ENCODE peak calls at places on chromosome 14, in eight cellular contexts. A is heart right ventricle; C is Peyer's patch; B is body of pancreas; H is CD4-positive, CD25-positive, alpha-beta regulatory T cell; E is astrocyte; T is thoracic aorta; U is upper lobe of right lung. F is an unnamed sample.

GRCh38 chr14:21087294-21088091 is 11.0 kb downstream of the ZNF219 start:
- DNase-seq in E (peak; percentile 93), B (no peak), C (no peak), T (no peak), U (no peak), A (no peak), H (peak; percentile 77), F (no peak)

GRCh38 chr14:94079891-94080605 is 954 bp downstream of the DDX24 start:
- DNase-seq in H (no peak), E (peak; percentile 44), U (no peak), T (no peak), C (no peak), A (no peak), B (no peak), F (no peak)

GRCh38 chr14:52272375-52272774 is 4.9 kb downstream of the PTGDR start:
- DNase-seq in B (no peak), C (no peak), E (no peak), U (no peak), H (no peak), A (no peak), T (no peak), F (no peak)

GRCh38 chr14:68942281-68943035 is 36.6 kb downstream of the ACTN1 start:
- DNase-seq in H (no peak), B (no peak), A (no peak), U (no peak), T (no peak), E (no peak), C (no peak), F (no peak)

GRCh38 chr14:58297412-58297761 is 968 bp upstream of the ARID4A start:
- DNase-seq in T (no peak), H (no peak), C (no peak), B (no peak), U (peak; percentile 66), A (no peak), E (peak; percentile 35), F (no peak)

GRCh38 chr14:91980157-91980556 is 32.7 kb upstream of the FBLN5 start:
- DNase-seq in E (peak; percentile 96), H (no peak), U (no peak), T (no peak), A (no peak), C (no peak), B (no peak), F (no peak)

GRCh38 chr14:91029451-91030217 is 30.8 kb downstream of the RPS6KA5 start:
- DNase-seq in T (no peak), E (no peak), B (no peak), H (no peak), A (no peak), U (no peak), C (no peak), F (no peak)

GRCh38 chr14:88189040-88189839 is 133.8 kb downstream of the KCNK10 start:
- DNase-seq in U (no peak), A (peak; percentile 78), T (peak; percentile 16), E (peak; percentile 68), C (no peak), B (peak; percentile 94), H (peak; percentile 14), F (peak; percentile 74)

GRCh38 chr14:97453991-97454390 is 656.8 kb downstream of the VRK1 start:
- DNase-seq in T (no peak), U (no peak), E (no peak), A (no peak), C (no peak), H (no peak), B (no peak), F (no peak)

DNA sequence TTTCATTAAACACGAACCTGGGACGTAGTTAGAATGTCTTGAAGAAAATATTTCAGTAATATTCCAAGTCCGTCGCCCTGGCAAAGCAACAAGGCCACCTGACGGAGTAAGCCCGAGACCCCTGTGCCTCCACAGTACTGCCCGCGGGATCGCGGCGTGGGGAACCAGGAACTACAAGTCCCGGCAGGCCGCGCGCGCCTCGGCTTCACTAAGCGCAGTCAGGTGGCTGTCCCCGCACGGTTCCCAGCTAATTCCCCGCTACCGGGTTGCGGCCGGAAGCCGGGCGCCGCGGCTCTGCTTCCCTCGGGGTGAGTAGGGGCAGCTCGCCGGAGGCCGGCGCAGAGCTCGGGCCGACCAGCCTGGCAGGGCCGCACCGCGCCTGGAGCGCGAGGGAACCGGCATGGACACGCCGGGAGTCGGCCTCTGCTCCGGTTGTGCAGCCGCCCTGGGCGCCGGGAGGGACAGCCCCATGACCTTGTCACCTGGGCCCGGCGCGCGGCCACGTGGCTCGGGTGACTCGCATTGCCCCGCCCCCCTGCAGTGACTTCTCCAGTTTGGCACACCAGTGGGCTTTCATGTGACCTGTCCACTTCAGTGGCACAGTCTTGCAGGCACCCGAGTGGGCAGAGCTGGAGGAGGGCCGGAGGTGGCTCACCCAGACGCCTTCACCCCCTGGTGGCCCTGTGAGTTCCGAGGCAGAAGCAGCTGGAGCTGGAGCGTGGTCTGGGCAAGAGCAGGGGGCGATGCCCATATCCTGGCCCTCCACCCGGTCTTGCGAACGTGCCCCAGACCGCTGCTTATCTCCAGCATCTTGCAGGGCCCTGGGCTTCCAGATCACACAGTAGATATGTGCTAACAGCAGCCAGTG is at the start of gene ADCK1:
- DNase-seq in T (peak; percentile 83), A (peak; percentile 91), H (peak; percentile 75), B (peak; percentile 90), U (peak; percentile 97), E (peak; percentile 64), C (peak; percentile 94), F (peak; percentile 98)
- H3K27ac ChIP-seq in T (peak within 1 kb of the TSS; percentile 84), A (peak within 1 kb of the TSS; percentile 90), H (peak within 1 kb of the TSS; percentile 82), B (peak within 1 kb of the TSS; percentile 77), U (peak within 1 kb of the TSS; percentile 89), E (peak within 1 kb of the TSS; percentile 57), C (peak within 1 kb of the TSS; percentile 81), F (peak within 1 kb of the TSS; percentile 93)

DNA sequence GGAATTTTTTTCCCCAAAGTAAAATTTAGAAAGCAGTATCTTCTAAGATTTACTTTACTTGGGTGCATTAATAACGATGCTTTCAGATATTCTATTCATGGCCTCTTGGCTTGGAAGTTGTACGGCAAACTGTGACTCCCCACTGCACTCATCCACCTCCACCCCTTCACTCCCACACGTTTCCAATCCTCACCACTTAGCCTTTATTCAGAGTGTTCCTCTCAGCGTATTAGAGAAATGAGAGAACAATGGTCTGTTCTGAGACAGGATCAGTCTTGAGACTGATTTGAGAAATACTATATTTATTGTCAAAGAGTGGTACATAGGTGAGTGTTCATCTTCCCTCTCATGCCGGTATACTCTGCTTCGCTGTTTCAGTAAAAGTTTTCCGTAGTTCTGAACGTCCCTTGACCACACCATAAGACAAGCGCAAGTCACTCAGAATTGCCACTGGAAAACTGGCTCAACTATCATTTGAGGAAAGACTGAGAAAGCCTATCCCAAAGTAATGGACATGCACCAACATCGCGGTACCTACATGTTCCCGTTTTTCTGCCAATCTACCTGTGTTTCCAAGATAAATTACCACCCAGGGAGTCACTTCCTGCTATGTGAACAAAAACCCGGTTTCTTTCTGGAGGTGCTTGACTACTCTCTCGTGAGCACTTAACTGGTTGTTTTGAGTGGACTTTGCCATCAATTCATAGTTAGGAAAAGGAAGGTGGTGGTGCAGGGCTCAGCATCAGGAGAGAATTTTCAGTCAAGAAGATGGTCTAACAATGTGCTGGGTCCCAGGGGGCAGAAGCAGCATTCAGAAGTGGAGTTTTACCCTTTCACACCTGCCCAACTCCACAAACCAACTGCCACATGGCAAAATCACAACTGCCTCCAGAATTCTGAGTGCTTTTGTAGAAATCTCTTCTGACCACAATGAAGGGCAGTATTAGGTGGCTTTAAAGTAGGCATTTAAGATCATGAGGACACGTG is 1.5 kb downstream of the EGLN3 start:
- DNase-seq in B (no peak), H (no peak), E (no peak), A (no peak), C (no peak), T (no peak), U (no peak), F (no peak)
- H3K27me3 ChIP-seq in B (no peaks in the 10 kb centered on the region), H (peaks cover 14% of the 10 kb centered on the region), E (peaks cover 30% of the 10 kb centered on the region), A (peaks cover 53% of the 10 kb centered on the region), C (no peaks in the 10 kb centered on the region), T (no peaks in the 10 kb centered on the region), U (peaks cover 22% of the 10 kb centered on the region), F (no peaks in the 10 kb centered on the region)

DNA sequence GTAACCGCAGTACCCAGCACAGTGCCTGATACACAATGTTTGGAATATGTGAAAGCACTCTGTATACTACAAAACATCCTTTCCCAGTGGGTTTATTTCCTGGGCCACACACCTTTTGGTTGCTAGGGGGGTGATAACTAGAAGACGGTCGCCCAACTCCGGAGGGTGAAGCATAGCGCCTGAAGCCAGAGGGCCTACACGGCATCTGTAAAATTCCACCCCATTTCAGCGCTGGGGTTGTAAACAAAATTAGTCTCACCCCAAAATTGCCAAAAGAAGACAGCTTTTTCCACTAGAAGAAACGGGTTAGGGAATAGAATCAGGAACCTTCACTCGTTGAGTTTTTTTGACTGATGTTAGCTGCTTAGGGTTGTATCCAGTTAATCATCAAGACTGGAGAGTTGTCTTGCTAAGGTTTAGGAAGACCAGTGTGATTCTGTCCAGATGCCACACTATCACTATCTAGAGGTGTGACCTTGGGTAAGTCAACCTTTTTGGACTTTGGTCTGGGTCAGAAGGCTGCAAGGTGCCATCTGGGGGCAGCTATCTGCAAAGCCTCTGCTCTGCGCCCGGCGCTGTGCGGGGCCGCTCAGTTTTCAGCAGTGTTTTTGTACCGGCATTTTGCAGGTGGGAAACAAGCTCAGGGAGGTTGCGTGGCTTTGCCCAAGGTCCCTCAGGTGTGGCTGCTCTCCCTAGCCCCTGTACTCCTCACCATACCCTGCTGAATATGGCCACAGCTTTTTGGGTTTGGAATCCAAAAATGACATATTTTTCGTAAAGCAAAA is 1.3 kb downstream of the ZNF839 start:
- DNase-seq in H (no peak), E (no peak), A (no peak), T (no peak), U (no peak), B (no peak), C (no peak), F (no peak)
- H3K4me3 ChIP-seq in H (peak overlapping the region; percentile 62), E (peak overlapping the region; percentile 79), A (peak overlapping the region; percentile 80), T (peak overlapping the region; percentile 69), U (peak overlapping the region; percentile 77), B (no peak overlapping the region), C (peak overlapping the region; percentile 78), F (no peak overlapping the region)

GRCh38 chr14:36625436-36625835 is 36.2 kb upstream of the PAX9 start:
- DNase-seq in A (no peak), C (no peak), T (no peak), H (no peak), U (no peak), E (no peak), B (no peak), F (no peak)

GRCh38 chr14:36619853-36620252 is 37.4 kb upstream of the NKX2-8 start:
- DNase-seq in A (no peak), B (no peak), E (no peak), T (no peak), U (no peak), H (no peak), C (no peak), F (no peak)

GRCh38 chr14:36626150-36626549 is 35.5 kb upstream of the PAX9 start:
- DNase-seq in E (no peak), C (no peak), T (no peak), H (no peak), U (no peak), A (no peak), B (no peak), F (no peak)

GRCh38 chr14:36627981-36628380 is 33.7 kb upstream of the PAX9 start:
- DNase-seq in E (no peak), H (no peak), U (no peak), T (no peak), B (no peak), C (no peak), A (no peak), F (no peak)

GRCh38 chr14:36625014-36625413 is 36.6 kb upstream of the PAX9 start:
- DNase-seq in U (no peak), A (no peak), B (no peak), T (no peak), E (no peak), C (no peak), H (no peak), F (no peak)
- H3K27ac ChIP-seq in U (no peak overlapping the region), A (no peak overlapping the region), B (no peak overlapping the region), T (no peak overlapping the region), E (no peak overlapping the region), C (no peak overlapping the region), H (no peak overlapping the region), F (no peak overlapping the region)